ENCODE peak calls at places on chromosome 11, in six cellular contexts. H is iPS-NIHi11, E is astrocyte of the cerebellum, O is cardiac septum, N is GM04504, W is DMS153. F is an unnamed sample.

GRCh38 chr11:103091441-103091809 is 535 bp downstream of the DCUN1D5 start:
- DNase-seq in H (peak), N (no peak), W (no peak), E (no peak), O (peak), F (peak)

GRCh38 chr11:8101421-8101820 is 20.4 kb downstream of the TUB start:
- DNase-seq in N (no peak), O (peak), E (no peak), W (no peak), H (no peak), F (no peak)

GRCh38 chr11:47272706-47273105 is 2.8 kb downstream of the MADD start:
- DNase-seq in W (no peak), O (no peak), N (no peak), H (no peak), E (no peak), F (peak)

GRCh38 chr11:94834931-94835330 is 66.8 kb downstream of the AMOTL1 start:
- DNase-seq in W (no peak), E (peak), H (no peak), N (no peak), O (no peak), F (peak)

GRCh38 chr11:67270256-67271211 is 4.3 kb downstream of the GRK2 start:
- DNase-seq in N (no peak), H (peak), O (peak), W (no peak), E (no peak), F (no peak)

GRCh38 chr11:19110290-19110689 is 6.7 kb upstream of the ZDHHC13 start:
- DNase-seq in N (no peak), O (no peak), H (no peak), W (peak), E (no peak), F (no peak)

GRCh38 chr11:12494699-12495098 is 117.3 kb downstream of the PARVA start:
- DNase-seq in E (no peak), W (no peak), O (no peak), H (no peak), N (peak), F (peak)

GRCh38 chr11:78931891-78932290 is 357.2 kb upstream of the NARS2 start:
- DNase-seq in N (no peak), H (no peak), E (no peak), O (no peak), W (peak), F (no peak)

GRCh38 chr11:72812968-72813739 is 1.1 kb upstream of the ATG16L2 start:
- DNase-seq in E (no peak), N (no peak), O (no peak), W (peak), H (peak), F (peak)

GRCh38 chr11:63765688-63766241 is 2.8 kb downstream of the ZFTA start:
- DNase-seq in E (no peak), N (no peak), W (no peak), O (no peak), H (no peak), F (no peak)

GRCh38 chr11:134282121-134283045 is 6.2 kb downstream of the GLB1L3 start:
- DNase-seq in E (no peak), W (no peak), O (no peak), N (no peak), H (no peak), F (no peak)

GRCh38 chr11:83063073-83063754 is 8.5 kb downstream of the RAB30 start:
- DNase-seq in H (no peak), W (no peak), N (no peak), E (peak), O (no peak), F (peak)

GRCh38 chr11:125956371-125956770 is 10.5 kb downstream of the VSIG10L2 start:
- DNase-seq in W (no peak), E (no peak), N (no peak), O (no peak), H (no peak), F (peak)

GRCh38 chr11:118002010-118002540 is 15.9 kb downstream of the IL10RA start:
- DNase-seq in H (no peak), N (no peak), E (no peak), O (no peak), W (no peak), F (no peak)

GRCh38 chr11:1040428-1041148 is 4.1 kb upstream of the MUC6 start:
- DNase-seq in W (no peak), E (no peak), O (no peak), H (no peak), N (no peak), F (peak)

GRCh38 chr11:46659908-46660307 is 40.5 kb downstream of the ARHGAP1 start:
- DNase-seq in H (no peak), O (no peak), W (no peak), N (no peak), E (peak), F (peak)

GRCh38 chr11:67252831-67253239 is 13.4 kb upstream of the GRK2 start:
- DNase-seq in W (no peak), E (no peak), O (no peak), H (peak), N (no peak), F (peak)

GRCh38 chr11:20068691-20069090 is 91.6 kb downstream of the DBX1 start:
- DNase-seq in H (no peak), O (no peak), W (no peak), N (no peak), E (no peak), F (no peak)

GRCh38 chr11:120208777-120209176 is 2.1 kb upstream of the OAF start:
- DNase-seq in E (peak), O (no peak), N (peak), W (no peak), H (no peak), F (peak)

GRCh38 chr11:93491941-93492340 is 51.2 kb downstream of the SMCO4 start:
- DNase-seq in O (no peak), H (no peak), N (no peak), E (no peak), W (no peak), F (no peak)

GRCh38 chr11:85854212-85854556 is 999 bp upstream of the CCDC83 start:
- DNase-seq in N (no peak), E (no peak), O (no peak), H (no peak), W (no peak), F (no peak)

GRCh38 chr11:117076941-117077659 is 21.1 kb downstream of the SIK3 start:
- DNase-seq in E (peak), N (no peak), O (no peak), H (no peak), W (peak), F (peak)

GRCh38 chr11:102280237-102280833 is 36.9 kb upstream of the BIRC3 start:
- DNase-seq in W (no peak), N (no peak), O (no peak), H (no peak), E (no peak), F (no peak)

F was measured in fibroblast of villous mesenchyme.